ENCODE peak calls at places on chromosomes 7 and 10, in five cellular contexts. X is H9, P is aorta, Q is WTC11, Y is EH. L is an unnamed sample.

GRCh38 chr10:99661370-99661749 is 2.1 kb downstream of the ENTPD7 start:
- DNase-seq in Q (no peak), Y (peak; percentile 91), P (no peak), X (no peak), L (no peak)

GRCh38 chr10:92572362-92573090 is 1.4 kb downstream of the IDE start:
- DNase-seq in X (no peak), Q (no peak), P (no peak), Y (no peak), L (peak; percentile 27)

GRCh38 chr10:131431541-131431940 is 120.0 kb upstream of the TCERG1L start:
- DNase-seq in X (no peak), Y (no peak), Q (no peak), P (peak; percentile 69), L (peak; percentile 57)

GRCh38 chr7:88109612-88110011 is 110.2 kb downstream of the SRI start:
- DNase-seq in P (no peak), Q (no peak), Y (no peak), X (no peak), L (peak; percentile 17)

GRCh38 chr7:90119178-90119971 is 34.9 kb upstream of the STEAP1 start:
- DNase-seq in X (peak; percentile 45), Y (peak; percentile 10), Q (peak; percentile 38), P (peak; percentile 76), L (peak; percentile 38)

GRCh38 chr10:114603943-114604342 is 54.1 kb downstream of the ABLIM1 start:
- DNase-seq in Y (no peak), Q (no peak), X (no peak), P (no peak), L (no peak)

GRCh38 chr7:128947854-128948253 is 10.1 kb downstream of the IRF5 start:
- DNase-seq in X (no peak), P (no peak), Y (peak; percentile 13), Q (no peak), L (no peak)

GRCh38 chr7:100366411-100367250 is 6.7 kb upstream of the PILRA start:
- DNase-seq in Y (no peak), P (peak; percentile 57), Q (no peak), X (no peak), L (no peak)

GRCh38 chr10:115948415-115948814 is 324.6 kb downstream of the GFRA1 start:
- DNase-seq in X (no peak), Y (peak; percentile 66), Q (no peak), P (no peak), L (peak; percentile 2)

GRCh38 chr10:118504044-118504944 is 91.2 kb downstream of the PRLHR start:
- DNase-seq in P (no peak), X (no peak), Y (peak; percentile 41), Q (no peak), L (peak; percentile 75)

GRCh38 chr10:89468625-89469024 is 54.3 kb downstream of the IFIT5 start:
- DNase-seq in X (no peak), Y (no peak), Q (no peak), P (no peak), L (no peak)

GRCh38 chr7:99365318-99366141 is 9.0 kb upstream of the ARPC1B start:
- DNase-seq in Y (no peak), Q (peak; percentile 79), P (peak; percentile 77), X (peak; percentile 80), L (peak; percentile 46)

GRCh38 chr10:114239117-114239993 is at the start of gene VWA2:
- DNase-seq in Q (peak; percentile 69), Y (no peak), X (peak; percentile 71), P (no peak), L (peak; percentile 82)

GRCh38 chr10:71354771-71355170 is 35.7 kb downstream of the SLC29A3 start:
- DNase-seq in P (no peak), Q (no peak), Y (no peak), X (no peak), L (no peak)

GRCh38 chr7:38274493-38274892 is 1.1 kb upstream of the TARP start:
- DNase-seq in P (no peak), X (no peak), Y (no peak), Q (no peak), L (no peak)

GRCh38 chr10:22720667-22721066 is 6.3 kb upstream of the PIP4K2A start:
- DNase-seq in P (no peak), Y (no peak), X (no peak), Q (no peak), L (no peak)

GRCh38 chr10:102009801-102010425 is 46.1 kb downstream of the ARMH3 start:
- DNase-seq in Q (peak; percentile 31), Y (peak; percentile 93), P (no peak), X (peak; percentile 52), L (peak; percentile 79)

GRCh38 chr10:72083234-72084093 is 4.9 kb downstream of the SPOCK2 start:
- DNase-seq in X (peak; percentile 19), P (no peak), Q (no peak), Y (no peak), L (no peak)

GRCh38 chr7:80387634-80388033 is 124.2 kb downstream of the GNAT3 start:
- DNase-seq in X (no peak), Y (peak; percentile 17), Q (no peak), P (no peak), L (peak; percentile 95)

GRCh38 chr10:132992433-132993215 is 50.3 kb upstream of the CFAP46 start:
- DNase-seq in Q (no peak), X (no peak), P (no peak), Y (no peak), L (no peak)

GRCh38 chr10:79910344-79910743 is 38.6 kb downstream of the SFTPD start:
- DNase-seq in Y (no peak), Q (no peak), P (no peak), X (no peak), L (no peak)

GRCh38 chr7:91193141-91193540 is 71.1 kb upstream of the FZD1 start:
- DNase-seq in P (no peak), X (no peak), Q (no peak), Y (peak; percentile 73), L (no peak)

GRCh38 chr10:79176052-79176501 is 107.3 kb downstream of the ZMIZ1 start:
- DNase-seq in Q (no peak), X (no peak), P (no peak), Y (peak; percentile 88), L (no peak)

GRCh38 chr7:70506463-70506862 is 625.5 kb upstream of the GALNT17 start:
- DNase-seq in Q (peak; percentile 42), X (peak; percentile 68), P (no peak), Y (no peak), L (peak; percentile 71)

GRCh38 chr7:151790095-151790825 is 86.7 kb downstream of the PRKAG2 start:
- DNase-seq in P (peak; percentile 56), Q (no peak), Y (no peak), X (no peak), L (no peak)

GRCh38 chr10:131997366-131998049 is 15.8 kb upstream of the BNIP3 start:
- DNase-seq in Q (peak; percentile 57), X (peak; percentile 58), P (no peak), Y (peak; percentile 91), L (peak; percentile 57)

GRCh38 chr10:72847681-72848080 is 45.9 kb upstream of the OIT3 start:
- DNase-seq in P (no peak), X (no peak), Q (no peak), Y (peak; percentile 22), L (no peak)

GRCh38 chr7:30148951-30149459 is 14.2 kb downstream of the MTURN start:
- DNase-seq in P (no peak), Q (no peak), Y (no peak), X (no peak), L (peak; percentile 68)

GRCh38 chr10:3654496-3654895 is 130.5 kb downstream of the KLF6 start:
- DNase-seq in X (no peak), Y (peak; percentile 54), Q (no peak), P (no peak), L (no peak)

GRCh38 chr10:130725474-130725970 is 586.0 kb downstream of the TCERG1L start:
- DNase-seq in X (no peak), P (peak; percentile 12), Y (no peak), Q (no peak), L (no peak)